ENCODE peak calls at places on chromosomes 13 and 19, in five cellular contexts. One of them, this sample, is unnamed.

GRCh38 chr13:105773887-105774538 is 761.4 kb downstream of the EFNB2 start:
- DNase-seq in uterus: no peak
- DNase-seq in fibroblast of lung: peak; percentile 97
- DNase-seq in heart left ventricle: no peak
- DNase-seq in PC-3: peak; percentile 72
- DNase-seq in this sample: no peak

GRCh38 chr13:53368948-53369347 is 340.3 kb downstream of the OLFM4 start:
- DNase-seq in uterus: no peak
- DNase-seq in fibroblast of lung: no peak
- DNase-seq in heart left ventricle: no peak
- DNase-seq in PC-3: no peak
- DNase-seq in this sample: no peak

GRCh38 chr13:68056816-68057710 is 826.9 kb upstream of the PCDH9 start:
- DNase-seq in uterus: no peak
- DNase-seq in fibroblast of lung: peak; percentile 88
- DNase-seq in heart left ventricle: no peak
- DNase-seq in PC-3: peak; percentile 83
- DNase-seq in this sample: no peak

GRCh38 chr13:66567899-66568612 is 662.1 kb downstream of the PCDH9 start:
- DNase-seq in uterus: no peak
- DNase-seq in fibroblast of lung: peak; percentile 3
- DNase-seq in heart left ventricle: no peak
- DNase-seq in PC-3: no peak
- DNase-seq in this sample: no peak

GRCh38 chr19:49800771-49801170 is 12.3 kb downstream of the FUZ start:
- DNase-seq in uterus: no peak
- DNase-seq in fibroblast of lung: no peak
- DNase-seq in heart left ventricle: no peak
- DNase-seq in PC-3: no peak
- DNase-seq in this sample: no peak

GRCh38 chr13:23956106-23956505 is 58.8 kb upstream of the C1QTNF9B start:
- DNase-seq in uterus: no peak
- DNase-seq in fibroblast of lung: peak; percentile 85
- DNase-seq in heart left ventricle: no peak
- DNase-seq in PC-3: peak; percentile 93
- DNase-seq in this sample: no peak

GRCh38 chr13:99860736-99861135 is 110.8 kb downstream of the ZIC5 start:
- DNase-seq in uterus: no peak
- DNase-seq in fibroblast of lung: no peak
- DNase-seq in heart left ventricle: no peak
- DNase-seq in PC-3: no peak
- DNase-seq in this sample: no peak

GRCh38 chr19:46728693-46729339 is 11.9 kb upstream of the PRKD2 start:
- DNase-seq in uterus: peak; percentile 75
- DNase-seq in fibroblast of lung: peak; percentile 35
- DNase-seq in heart left ventricle: peak; percentile 75
- DNase-seq in PC-3: peak; percentile 34
- DNase-seq in this sample: no peak

GRCh38 chr13:43058318-43058674 is 34.9 kb downstream of the DNAJC15 start:
- DNase-seq in uterus: no peak
- DNase-seq in fibroblast of lung: peak; percentile 69
- DNase-seq in heart left ventricle: peak; percentile 52
- DNase-seq in PC-3: peak; percentile 92
- DNase-seq in this sample: no peak

GRCh38 chr13:111973186-111974064 is 93.5 kb upstream of the SOX1 start:
- DNase-seq in uterus: no peak
- DNase-seq in fibroblast of lung: no peak
- DNase-seq in heart left ventricle: no peak
- DNase-seq in PC-3: no peak
- DNase-seq in this sample: no peak
- H3K27ac ChIP-seq in uterus: no peak overlapping the region
- H3K27ac ChIP-seq in fibroblast of lung: no peak overlapping the region
- H3K27ac ChIP-seq in heart left ventricle: no peak overlapping the region
- H3K27ac ChIP-seq in PC-3: no peak overlapping the region
- H3K27ac ChIP-seq in this sample: no peak overlapping the region

DNA sequence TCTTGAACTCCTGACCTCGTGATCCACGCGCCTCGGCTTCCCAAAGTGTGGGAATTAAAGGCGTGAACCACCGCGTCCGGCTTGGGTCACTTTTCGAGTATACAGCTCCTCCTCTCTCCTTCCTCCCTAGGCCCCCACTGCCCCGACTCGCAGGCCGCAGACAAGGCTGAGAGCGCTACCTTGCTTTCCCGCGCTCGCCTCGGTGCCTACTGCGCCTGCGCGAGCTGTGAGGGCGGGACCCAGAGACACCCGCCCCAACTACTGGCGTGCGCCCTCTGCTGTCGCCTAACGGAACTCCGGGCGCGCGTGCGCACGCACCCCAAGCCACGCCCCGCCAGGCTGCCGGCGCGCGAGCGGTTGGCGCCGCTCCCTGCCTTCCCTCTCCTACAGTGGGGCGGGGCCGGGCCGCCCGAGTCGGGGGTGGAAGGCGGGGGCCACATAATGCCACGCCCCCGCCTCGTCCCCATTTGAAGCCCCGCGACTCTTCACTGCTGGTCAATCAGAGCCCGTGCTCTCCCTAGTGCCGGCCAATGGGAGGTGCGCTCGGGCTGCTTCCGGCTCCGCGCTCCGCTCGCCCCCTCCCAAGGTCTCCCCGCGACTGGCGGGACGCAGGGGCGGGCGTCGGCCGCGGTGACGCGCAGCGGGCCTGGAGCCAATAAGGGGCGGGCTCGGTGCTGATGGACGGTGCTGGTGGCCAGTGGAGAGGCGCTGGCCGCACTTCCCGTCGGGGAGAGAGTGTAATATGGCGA is at the start of gene RAB8A:
- DNase-seq in uterus: peak; percentile 100
- DNase-seq in fibroblast of lung: peak; percentile 98
- DNase-seq in heart left ventricle: peak; percentile 99
- DNase-seq in PC-3: peak; percentile 99
- DNase-seq in this sample: peak; percentile 99
- H3K27ac ChIP-seq in uterus: peak within 1 kb of the TSS; percentile 91
- H3K27ac ChIP-seq in fibroblast of lung: peak within 1 kb of the TSS; percentile 91
- H3K27ac ChIP-seq in heart left ventricle: peak within 1 kb of the TSS; percentile 93
- H3K27ac ChIP-seq in PC-3: peak within 1 kb of the TSS; percentile 48
- H3K27ac ChIP-seq in this sample: peak within 1 kb of the TSS; percentile 85

DNA sequence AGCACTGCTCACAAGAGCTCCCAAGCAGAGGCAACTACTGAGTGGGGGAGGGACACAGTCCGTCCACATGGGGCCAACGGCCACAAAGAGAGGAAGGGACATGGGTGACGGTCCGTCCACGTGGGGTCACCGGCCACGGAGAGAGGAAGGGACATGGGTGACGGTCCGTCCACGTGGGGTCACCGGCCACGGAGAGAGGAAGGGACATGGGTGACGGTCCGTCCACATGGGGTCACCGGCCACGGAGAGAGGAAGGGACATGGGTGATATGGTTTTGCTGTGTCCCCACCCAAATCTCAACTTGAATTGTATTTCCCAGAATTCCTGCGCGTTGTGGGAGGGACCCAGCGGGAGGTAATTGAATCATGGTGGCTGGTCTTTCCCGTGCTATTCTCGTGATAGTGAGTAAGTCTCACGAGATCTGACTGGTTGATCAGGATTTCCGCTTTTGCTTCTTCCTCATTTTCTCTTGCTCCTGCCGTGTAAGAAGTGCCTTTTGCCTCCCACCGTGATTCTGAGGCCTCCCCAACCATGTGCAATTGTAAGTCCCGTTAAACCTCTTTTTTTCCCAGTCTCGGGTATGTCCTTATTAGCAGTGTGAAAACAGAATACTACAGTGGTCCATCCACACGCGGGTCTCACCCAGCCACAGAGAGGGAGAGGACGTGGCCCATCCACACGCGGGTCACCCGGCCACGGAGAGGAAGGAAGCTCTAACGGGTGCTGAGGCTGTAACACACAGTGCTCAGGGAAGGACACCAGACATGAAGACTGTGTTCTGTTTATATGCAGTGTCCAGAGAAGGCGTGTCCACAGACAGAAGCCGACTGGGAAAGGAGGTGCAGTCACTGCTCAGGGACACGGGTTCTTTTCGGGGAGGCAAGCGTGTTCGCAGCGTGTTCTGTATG is 48.5 kb downstream of the GAS6 start:
- DNase-seq in uterus: no peak
- DNase-seq in fibroblast of lung: no peak
- DNase-seq in heart left ventricle: no peak
- DNase-seq in PC-3: peak; percentile 42
- DNase-seq in this sample: no peak
- H3K27ac ChIP-seq in uterus: no peak overlapping the region
- H3K27ac ChIP-seq in fibroblast of lung: no peak overlapping the region
- H3K27ac ChIP-seq in heart left ventricle: no peak overlapping the region
- H3K27ac ChIP-seq in PC-3: peak overlapping the region; percentile 29
- H3K27ac ChIP-seq in this sample: no peak overlapping the region

DNA sequence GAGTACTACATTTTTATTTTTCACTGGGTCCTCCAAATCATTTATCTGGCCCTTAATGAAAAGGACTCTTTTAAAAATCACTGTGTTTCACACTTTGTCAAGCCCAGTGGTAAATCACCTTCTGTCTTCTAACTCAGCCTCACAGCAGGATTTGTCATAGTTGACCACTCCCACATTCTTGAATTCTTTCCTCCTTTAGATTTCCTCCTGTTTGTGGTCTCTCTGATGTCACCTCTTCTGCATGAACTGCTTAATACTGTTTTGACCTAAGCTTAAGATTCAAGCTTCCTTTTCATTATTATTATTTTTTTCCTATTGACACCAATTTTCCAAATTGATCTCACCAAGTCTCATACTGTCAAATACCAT is 899.8 kb upstream of the MIR17HG start:
- DNase-seq in uterus: no peak
- DNase-seq in fibroblast of lung: peak; percentile 95
- DNase-seq in heart left ventricle: no peak
- DNase-seq in PC-3: peak; percentile 64
- DNase-seq in this sample: no peak
- H3K27ac ChIP-seq in uterus: no peak overlapping the region
- H3K27ac ChIP-seq in fibroblast of lung: no peak overlapping the region
- H3K27ac ChIP-seq in heart left ventricle: no peak overlapping the region
- H3K27ac ChIP-seq in PC-3: no peak overlapping the region
- H3K27ac ChIP-seq in this sample: no peak overlapping the region

DNA sequence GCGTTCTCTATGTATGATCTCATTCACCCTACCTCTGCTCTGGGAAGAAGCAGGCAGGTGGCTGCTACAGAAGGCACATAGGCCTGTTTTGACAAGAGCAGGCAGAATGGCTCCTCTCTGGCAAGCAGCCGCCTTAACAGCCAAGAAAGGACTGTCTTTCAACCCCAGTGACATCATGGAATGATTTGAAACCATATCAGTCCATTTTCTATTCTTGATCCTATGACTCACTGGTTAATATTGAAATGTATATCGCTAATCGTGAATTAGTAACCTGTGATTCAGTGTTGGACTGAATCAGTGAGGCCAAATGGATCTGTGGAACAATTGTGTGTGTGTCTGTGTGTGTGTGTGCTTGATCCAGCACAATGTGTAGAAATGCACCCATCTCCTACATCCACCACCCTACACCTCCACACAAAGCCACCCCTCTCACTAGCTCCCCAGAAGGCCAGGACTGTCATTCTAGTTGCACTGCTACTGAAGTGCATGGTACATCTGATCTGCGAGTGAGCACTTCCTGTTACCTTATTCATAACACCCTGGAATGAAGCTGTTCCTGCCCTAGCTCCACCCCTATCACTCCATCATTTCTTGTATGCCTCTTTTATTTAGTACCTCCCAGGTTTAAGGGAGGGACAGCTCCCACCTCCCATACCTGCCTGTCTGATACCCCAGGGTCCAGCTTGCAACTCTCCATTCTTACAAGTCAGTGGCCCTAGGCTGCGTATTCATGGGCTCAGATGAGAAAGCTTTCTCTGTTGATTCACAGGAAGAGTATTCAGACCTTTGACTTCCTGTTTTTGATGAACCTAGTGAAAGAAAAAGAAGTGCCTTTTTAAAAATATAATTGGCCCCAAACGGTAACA is 460.0 kb downstream of the FOXO1 start:
- DNase-seq in uterus: no peak
- DNase-seq in fibroblast of lung: peak; percentile 81
- DNase-seq in heart left ventricle: no peak
- DNase-seq in PC-3: peak; percentile 64
- DNase-seq in this sample: no peak
- H3K27ac ChIP-seq in uterus: no peak overlapping the region
- H3K27ac ChIP-seq in fibroblast of lung: no peak overlapping the region
- H3K27ac ChIP-seq in heart left ventricle: no peak overlapping the region
- H3K27ac ChIP-seq in PC-3: peak overlapping the region; percentile 81
- H3K27ac ChIP-seq in this sample: peak overlapping the region; percentile 72

GRCh38 chr13:76638160-76638559 is 248.0 kb downstream of the KCTD12 start:
- DNase-seq in uterus: no peak
- DNase-seq in fibroblast of lung: no peak
- DNase-seq in heart left ventricle: no peak
- DNase-seq in PC-3: no peak
- DNase-seq in this sample: no peak
- H3K27ac ChIP-seq in uterus: peak overlapping the region; percentile 67
- H3K27ac ChIP-seq in fibroblast of lung: no peak overlapping the region
- H3K27ac ChIP-seq in heart left ventricle: peak overlapping the region; percentile 55
- H3K27ac ChIP-seq in PC-3: no peak overlapping the region
- H3K27ac ChIP-seq in this sample: no peak overlapping the region

GRCh38 chr19:37991841-37992248 is 84.8 kb downstream of the SIPA1L3 start:
- DNase-seq in uterus: no peak
- DNase-seq in fibroblast of lung: peak; percentile 54
- DNase-seq in heart left ventricle: no peak
- DNase-seq in PC-3: peak; percentile 70
- DNase-seq in this sample: no peak

GRCh38 chr19:37989855-37990254 is 82.8 kb downstream of the SIPA1L3 start:
- DNase-seq in uterus: no peak
- DNase-seq in fibroblast of lung: no peak
- DNase-seq in heart left ventricle: no peak
- DNase-seq in PC-3: peak; percentile 24
- DNase-seq in this sample: no peak

GRCh38 chr19:37990362-37990761 is 83.4 kb downstream of the SIPA1L3 start:
- DNase-seq in uterus: no peak
- DNase-seq in fibroblast of lung: peak; percentile 30
- DNase-seq in heart left ventricle: no peak
- DNase-seq in PC-3: peak; percentile 43
- DNase-seq in this sample: no peak

GRCh38 chr19:37992761-37993160 is 85.8 kb downstream of the SIPA1L3 start:
- DNase-seq in uterus: no peak
- DNase-seq in fibroblast of lung: no peak
- DNase-seq in heart left ventricle: no peak
- DNase-seq in PC-3: no peak
- DNase-seq in this sample: no peak

DNA sequence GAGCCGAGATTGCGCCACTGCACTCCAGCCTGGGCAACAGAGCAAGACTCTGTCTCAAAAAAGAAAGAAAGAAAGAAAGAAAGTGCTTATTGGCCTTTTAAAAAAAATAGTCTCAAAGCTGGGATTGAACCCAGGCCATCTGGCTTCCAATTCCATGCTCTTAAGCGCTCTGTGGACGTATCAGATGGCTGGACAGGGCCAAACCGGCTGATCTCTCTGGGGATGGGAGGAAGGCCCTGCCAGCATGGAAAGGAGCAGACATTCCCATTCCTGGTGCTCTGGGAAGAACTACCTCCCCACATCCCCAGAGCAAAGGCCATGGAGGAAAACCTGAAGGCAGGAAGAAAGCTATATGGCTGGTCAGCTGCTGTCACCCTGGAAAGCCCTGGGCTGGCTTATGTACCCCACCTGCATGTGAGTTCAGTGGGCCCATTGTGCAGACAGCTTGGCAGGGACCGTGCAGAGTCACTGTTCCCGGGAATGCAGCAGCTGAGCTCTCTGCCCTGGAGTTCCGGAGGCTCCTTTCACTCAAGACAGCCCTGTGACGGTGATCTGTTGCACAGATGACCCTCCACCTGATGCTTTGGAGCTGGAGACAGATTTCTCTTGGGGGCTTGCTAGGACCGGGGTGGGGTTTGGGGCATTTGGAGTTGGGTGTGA is 84.3 kb downstream of the SIPA1L3 start:
- DNase-seq in uterus: no peak
- DNase-seq in fibroblast of lung: no peak
- DNase-seq in heart left ventricle: no peak
- DNase-seq in PC-3: no peak
- DNase-seq in this sample: no peak
- H3K27ac ChIP-seq in uterus: no peak overlapping the region
- H3K27ac ChIP-seq in fibroblast of lung: no peak overlapping the region
- H3K27ac ChIP-seq in heart left ventricle: no peak overlapping the region
- H3K27ac ChIP-seq in PC-3: peak overlapping the region; percentile 57
- H3K27ac ChIP-seq in this sample: no peak overlapping the region

This sample was measured in suprapubic skin.